ENCODE peak calls at places on chromosomes 6 and 20, in eight cellular contexts. I is ovary, U is aorta, L is sigmoid colon, K is A549, X is uterus, T is testis, P is left lung. C is an unnamed sample.
A peak's percentile ranks its signal among the peaks of the same experiment; 100 is the strongest.

GRCh38 chr6:167094436-167094819 is 28.5 kb upstream of the CCR6 start:
- DNase-seq in I (no peak), U (no peak), L (no peak), K (no peak), X (no peak), T (no peak), P (no peak), C (no peak)

GRCh38 chr6:103783344-103783743 is 1076.4 kb downstream of the HACE1 start:
- DNase-seq in I (no peak), U (no peak), L (no peak), K (no peak), X (no peak), T (peak; percentile 31), P (peak; percentile 3), C (no peak)

GRCh38 chr6:166989427-166990034 is 9.7 kb upstream of the CEP43 start:
- DNase-seq in I (no peak), U (no peak), L (no peak), K (no peak), X (no peak), T (no peak), P (no peak), C (no peak)

GRCh38 chr6:143545976-143546547 is 34.5 kb upstream of the FUCA2 start:
- DNase-seq in I (no peak), U (no peak), L (no peak), K (no peak), X (no peak), T (no peak), P (no peak), C (no peak)

GRCh38 chr6:138176652-138177232 is 15.0 kb downstream of the ARFGEF3 start:
- DNase-seq in I (no peak), U (no peak), L (no peak), K (no peak), X (no peak), T (no peak), P (no peak), C (no peak)

GRCh38 chr6:140321891-140322290 is 947.4 kb upstream of the CITED2 start:
- DNase-seq in I (no peak), U (no peak), L (no peak), K (no peak), X (no peak), T (no peak), P (no peak), C (no peak)

GRCh38 chr20:37276494-37277252 is 12.8 kb upstream of the MANBAL start:
- DNase-seq in I (peak; percentile 87), U (peak; percentile 74), L (peak; percentile 86), K (no peak), X (peak; percentile 67), T (peak; percentile 85), P (no peak), C (peak; percentile 80)

GRCh38 chr6:25652007-25652515 is at the start of gene SCGN:
- DNase-seq in I (peak; percentile 44), U (peak; percentile 67), L (no peak), K (peak; percentile 5), X (peak; percentile 25), T (peak; percentile 75), P (peak; percentile 78), C (peak; percentile 61)

GRCh38 chr20:62330576-62331317 is 27.9 kb downstream of the ADRM1 start:
- DNase-seq in I (no peak), U (no peak), L (no peak), K (no peak), X (no peak), T (no peak), P (peak; percentile 74), C (peak; percentile 9)

GRCh38 chr6:113694278-113695077 is 162.7 kb upstream of the MARCKS start:
- DNase-seq in I (no peak), U (no peak), L (no peak), K (peak; percentile 18), X (no peak), T (no peak), P (no peak), C (no peak)

GRCh38 chr6:46011241-46012085 is 4.2 kb downstream of the CLIC5 start:
- DNase-seq in I (no peak), U (no peak), L (no peak), K (no peak), X (no peak), T (no peak), P (no peak), C (no peak)

GRCh38 chr6:130473886-130474285 is 108.1 kb downstream of the TMEM200A start:
- DNase-seq in I (no peak), U (no peak), L (no peak), K (no peak), X (no peak), T (no peak), P (no peak), C (no peak)

GRCh38 chr6:33410711-33411631 is at the start of gene PHF1:
- DNase-seq in I (no peak), U (no peak), L (no peak), K (peak; percentile 56), X (no peak), T (peak; percentile 42), P (peak; percentile 90), C (no peak)

GRCh38 chr6:33413200-33413599 is 2.4 kb downstream of the PHF1 start:
- DNase-seq in I (no peak), U (no peak), L (no peak), K (no peak), X (no peak), T (no peak), P (no peak), C (no peak)

GRCh38 chr6:33411632-33412005 is 805 bp downstream of the PHF1 start:
- DNase-seq in I (no peak), U (no peak), L (no peak), K (no peak), X (no peak), T (no peak), P (no peak), C (no peak)

GRCh38 chr6:33413601-33414120 is 2.8 kb downstream of the PHF1 start:
- DNase-seq in I (no peak), U (no peak), L (no peak), K (no peak), X (no peak), T (no peak), P (no peak), C (no peak)

GRCh38 chr6:33412140-33413009 is 1.6 kb downstream of the PHF1 start:
- DNase-seq in I (no peak), U (no peak), L (no peak), K (no peak), X (no peak), T (no peak), P (no peak), C (no peak)
- H3K4me1 ChIP-seq in I (no peaks in the 10 kb centered on the region), U (no peaks in the 10 kb centered on the region), L (peaks cover 40% of the 10 kb centered on the region), K (peaks cover 33% of the 10 kb centered on the region), X (peaks cover 8% of the 10 kb centered on the region), T (peaks cover 35% of the 10 kb centered on the region), P (peaks cover 18% of the 10 kb centered on the region), C (peaks cover 15% of the 10 kb centered on the region)

DNA sequence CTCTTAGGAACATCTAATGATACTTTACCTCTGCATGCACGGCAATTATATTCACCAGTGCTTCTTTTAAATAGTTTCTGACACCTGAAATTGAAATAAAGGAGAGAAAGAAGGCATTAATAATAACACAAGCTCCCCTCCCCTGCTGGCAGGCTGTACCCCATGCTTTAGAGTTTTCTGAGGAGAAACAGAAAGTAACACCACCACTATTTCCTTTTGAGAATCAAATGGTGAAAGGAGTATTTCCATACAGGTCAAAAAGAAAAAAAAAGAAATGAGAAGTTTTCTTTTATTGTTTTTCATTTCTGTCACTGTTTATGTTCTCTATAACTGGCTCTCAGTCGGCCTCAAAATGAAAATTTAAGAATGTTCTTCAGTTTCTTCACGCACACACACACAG is 108.1 kb downstream of the IRF4 start:
- DNase-seq in I (no peak), U (no peak), L (no peak), K (no peak), X (no peak), T (no peak), P (no peak), C (no peak)
- H3K4me1 ChIP-seq in I (peaks cover 2% of the 10 kb centered on the region), U (no peaks in the 10 kb centered on the region), L (no peaks in the 10 kb centered on the region), K (no peaks in the 10 kb centered on the region), X (no peaks in the 10 kb centered on the region), T (no peaks in the 10 kb centered on the region), P (no peaks in the 10 kb centered on the region), C (no peaks in the 10 kb centered on the region)

GRCh38 chr20:63947638-63948456 is 8.4 kb downstream of the UCKL1 start:
- DNase-seq in I (no peak), U (peak; percentile 51), L (peak; percentile 77), K (no peak), X (peak; percentile 43), T (no peak), P (peak; percentile 79), C (peak; percentile 17)
- H3K4me1 ChIP-seq in I (peaks cover 25% of the 10 kb centered on the region), U (no peaks in the 10 kb centered on the region), L (peaks cover 59% of the 10 kb centered on the region), K (peaks cover 30% of the 10 kb centered on the region), X (peaks cover 38% of the 10 kb centered on the region), T (peaks cover 60% of the 10 kb centered on the region), P (peaks cover 19% of the 10 kb centered on the region), C (peaks cover 81% of the 10 kb centered on the region)

GRCh38 chr6:79073888-79074287 is 4.2 kb downstream of the PHIP start:
- DNase-seq in I (no peak), U (no peak), L (no peak), K (no peak), X (no peak), T (no peak), P (no peak), C (no peak)

GRCh38 chr6:79076160-79076559 is 1.9 kb downstream of the PHIP start:
- DNase-seq in I (no peak), U (no peak), L (no peak), K (no peak), X (no peak), T (no peak), P (no peak), C (no peak)

GRCh38 chr6:79070206-79070825 is 7.7 kb downstream of the PHIP start:
- DNase-seq in I (no peak), U (no peak), L (no peak), K (no peak), X (no peak), T (no peak), P (no peak), C (no peak)

GRCh38 chr6:79071547-79071946 is 6.5 kb downstream of the PHIP start:
- DNase-seq in I (no peak), U (no peak), L (no peak), K (no peak), X (no peak), T (no peak), P (no peak), C (no peak)

DNA sequence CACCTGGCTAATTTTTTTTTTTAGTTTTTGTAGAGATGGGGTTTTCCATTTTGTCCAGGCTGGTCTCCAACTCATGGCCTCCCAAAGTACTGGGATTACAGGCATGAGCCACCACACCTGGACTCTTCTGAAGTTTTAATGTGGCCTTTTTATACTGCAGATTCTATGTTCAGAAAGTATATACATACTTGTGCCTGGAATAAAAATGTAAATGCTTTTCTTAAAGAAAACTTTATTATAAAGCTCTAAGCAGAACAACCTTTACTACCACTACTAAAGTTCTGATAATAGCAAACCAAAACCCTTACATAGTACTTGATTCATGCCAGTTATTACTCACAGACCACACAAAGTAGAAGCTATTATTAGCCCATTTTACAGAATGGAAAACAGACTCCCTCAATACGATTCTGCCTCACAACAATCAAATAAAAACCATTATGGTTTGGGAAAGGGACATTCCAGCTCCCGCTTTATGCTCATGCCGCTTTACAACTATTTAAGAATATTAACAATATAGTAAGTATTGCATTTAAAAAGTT is 5.3 kb downstream of the PHIP start:
- DNase-seq in I (no peak), U (no peak), L (no peak), K (no peak), X (no peak), T (no peak), P (no peak), C (no peak)
- H3K4me1 ChIP-seq in I (no peaks in the 10 kb centered on the region), U (no peaks in the 10 kb centered on the region), L (peaks cover 60% of the 10 kb centered on the region), K (peaks cover 11% of the 10 kb centered on the region), X (peaks cover 5% of the 10 kb centered on the region), T (peaks cover 11% of the 10 kb centered on the region), P (peaks cover 8% of the 10 kb centered on the region), C (peaks cover 65% of the 10 kb centered on the region)

GRCh38 chr6:41724638-41725501 is 10.5 kb downstream of the TFEB start:
- DNase-seq in I (no peak), U (no peak), L (no peak), K (no peak), X (no peak), T (no peak), P (peak; percentile 39), C (no peak)
- H3K4me1 ChIP-seq in I (no peaks in the 10 kb centered on the region), U (no peaks in the 10 kb centered on the region), L (peaks cover 52% of the 10 kb centered on the region), K (peaks cover 29% of the 10 kb centered on the region), X (no peaks in the 10 kb centered on the region), T (peaks cover 16% of the 10 kb centered on the region), P (peaks cover 26% of the 10 kb centered on the region), C (peaks cover 100% of the 10 kb centered on the region)